ENCODE peak calls at places on chromosomes 4 and X, in nine cellular contexts. D is head of caudate nucleus; I is stimulated activated CD8-positive, alpha-beta memory T cell treated with anti-CD3 and anti-CD28 coated beads, Interleukin-4, amount 100 ng/mL, for 1 hour; O is iris pigment epithelial cell; G is NCI-H1694 treated with DMSO at 0.1 percent for 48 hours; C is NCI-H1092 treated with DMSO at 0.1 percent for 48 hours; Z is NCI-H345; R is Calu3; S is stomach. J is an unnamed sample.

GRCh38 chr4:8771258-8771590 is 100.4 kb downstream of the HMX1 start:
- DNase-seq in D (no peak), I (no peak), O (no peak), G (no peak), C (no peak), Z (no peak), R (no peak), S (no peak), J (no peak)

GRCh38 chr4:138455097-138455496 is 212.9 kb upstream of the SLC7A11 start:
- DNase-seq in D (no peak), I (no peak), O (no peak), G (no peak), C (no peak), Z (no peak), R (no peak), S (no peak), J (no peak)

GRCh38 chr4:184668511-184669114 is 19.1 kb downstream of the PRIMPOL start:
- DNase-seq in D (no peak), I (no peak), O (peak), G (no peak), C (no peak), Z (no peak), R (no peak), S (no peak), J (no peak)

GRCh38 chr4:74522251-74522991 is 77.5 kb downstream of the AREG start:
- DNase-seq in D (no peak), I (no peak), O (peak), G (no peak), C (no peak), Z (no peak), R (no peak), S (no peak), J (no peak)

GRCh38 chrX:74343970-74344622 is 40.1 kb downstream of the ZCCHC13 start:
- DNase-seq in D (no peak), I (peak), O (peak), G (peak), C (peak), Z (peak), R (peak), S (peak), J (no peak)

GRCh38 chr4:94870151-94870550 is 112.4 kb downstream of the BMPR1B start:
- DNase-seq in D (no peak), I (no peak), O (no peak), G (no peak), C (no peak), Z (no peak), R (no peak), S (no peak), J (no peak)

GRCh38 chr4:73856518-73856917 is 3.4 kb downstream of the PF4V1 start:
- DNase-seq in D (no peak), I (no peak), O (peak), G (no peak), C (no peak), Z (no peak), R (no peak), S (no peak), J (no peak)

GRCh38 chr4:110108960-110109359 is 89.5 kb downstream of the ELOVL6 start:
- DNase-seq in D (no peak), I (no peak), O (no peak), G (no peak), C (no peak), Z (no peak), R (no peak), S (no peak), J (no peak)

GRCh38 chr4:54423066-54423465 is 194.0 kb downstream of the PDGFRA start:
- DNase-seq in D (no peak), I (no peak), O (peak), G (no peak), C (no peak), Z (no peak), R (no peak), S (no peak), J (no peak)

GRCh38 chrX:141468940-141469339 is 115.6 kb downstream of the SPANXA1 start:
- DNase-seq in D (no peak), I (no peak), O (peak), G (no peak), C (no peak), Z (no peak), R (no peak), S (no peak), J (no peak)

GRCh38 chr4:36241771-36242170 is 2.5 kb downstream of the ARAP2 start:
- DNase-seq in D (no peak), I (no peak), O (no peak), G (no peak), C (no peak), Z (no peak), R (no peak), S (no peak), J (no peak)

GRCh38 chr4:180565856-180566431 is 1677.3 kb upstream of the TENM3 start:
- DNase-seq in D (no peak), I (no peak), O (no peak), G (no peak), C (no peak), Z (no peak), R (no peak), S (no peak), J (no peak)

GRCh38 chrX:43643662-43644061 is 12.4 kb upstream of the MAOA start:
- DNase-seq in D (no peak), I (no peak), O (no peak), G (no peak), C (no peak), Z (no peak), R (no peak), S (no peak), J (no peak)

GRCh38 chr4:24890561-24890960 is 22.3 kb downstream of the CCDC149 start:
- DNase-seq in D (no peak), I (no peak), O (no peak), G (no peak), C (no peak), Z (no peak), R (no peak), S (no peak), J (no peak)

GRCh38 chrX:9874483-9874882 is 88.3 kb downstream of the SHROOM2 start:
- DNase-seq in D (no peak), I (no peak), O (no peak), G (no peak), C (no peak), Z (no peak), R (no peak), S (no peak), J (no peak)

GRCh38 chrX:118973389-118974087 is 880 bp upstream of the LONRF3 start:
- DNase-seq in D (no peak), I (no peak), O (no peak), G (no peak), C (no peak), Z (no peak), R (no peak), S (no peak), J (no peak)

GRCh38 chr4:71974681-71975080 is 57.1 kb upstream of the NPFFR2 start:
- DNase-seq in D (no peak), I (no peak), O (peak), G (no peak), C (no peak), Z (no peak), R (peak), S (no peak), J (no peak)

GRCh38 chr4:113157086-113157857 is 107.8 kb downstream of the ANK2 start:
- DNase-seq in D (no peak), I (no peak), O (no peak), G (no peak), C (peak), Z (peak), R (no peak), S (no peak), J (no peak)

GRCh38 chrX:32421266-32421665 is 790.1 kb downstream of the DMD start:
- DNase-seq in D (no peak), I (no peak), O (peak), G (no peak), C (no peak), Z (no peak), R (no peak), S (no peak), J (no peak)

GRCh38 chrX:118864063-118864630 is 40.5 kb downstream of the ZCCHC12 start:
- DNase-seq in D (no peak), I (no peak), O (no peak), G (peak), C (no peak), Z (no peak), R (no peak), S (no peak), J (no peak)

GRCh38 chr4:48761286-48761685 is 18.8 kb downstream of the FRYL start:
- DNase-seq in D (no peak), I (no peak), O (no peak), G (no peak), C (no peak), Z (no peak), R (no peak), S (no peak), J (no peak)

GRCh38 chrX:78074088-78074487 is 30.0 kb upstream of the PGK1 start:
- DNase-seq in D (no peak), I (no peak), O (no peak), G (no peak), C (no peak), Z (no peak), R (no peak), S (no peak), J (no peak)

GRCh38 chrX:15465347-15465746 is 27.8 kb downstream of the PIR start:
- DNase-seq in D (no peak), I (no peak), O (peak), G (no peak), C (no peak), Z (no peak), R (no peak), S (no peak), J (no peak)

GRCh38 chr4:3412257-3413020 is 29.3 kb upstream of the HGFAC start:
- DNase-seq in D (peak), I (no peak), O (no peak), G (no peak), C (no peak), Z (no peak), R (no peak), S (no peak), J (no peak)

GRCh38 chr4:40200881-40201797 is 4.3 kb downstream of the RHOH start:
- DNase-seq in D (no peak), I (no peak), O (peak), G (no peak), C (no peak), Z (no peak), R (no peak), S (no peak), J (no peak)

GRCh38 chr4:184328022-184328736 is 110.5 kb upstream of the ENPP6 start:
- DNase-seq in D (no peak), I (no peak), O (peak), G (no peak), C (no peak), Z (no peak), R (no peak), S (no peak), J (no peak)

GRCh38 chrX:130172127-130172834 is 519 bp downstream of the RAB33A start:
- DNase-seq in D (no peak), I (no peak), O (no peak), G (no peak), C (peak), Z (no peak), R (no peak), S (no peak), J (no peak)

GRCh38 chr4:159137176-159137575 is 34.3 kb downstream of the RAPGEF2 start:
- DNase-seq in D (no peak), I (no peak), O (no peak), G (no peak), C (peak), Z (peak), R (no peak), S (no peak), J (no peak)

GRCh38 chrX:38513087-38513742 is 48.1 kb upstream of the TSPAN7 start:
- DNase-seq in D (no peak), I (no peak), O (peak), G (peak), C (peak), Z (no peak), R (no peak), S (no peak), J (no peak)